ENCODE peak calls at places on chromosomes 3 and 15, in six cellular contexts. O is HepG2, B is upper lobe of left lung, J is GM12878, I is K562, R is A549. H is an unnamed sample.

GRCh38 chr3:55461896-55462295 is 25.2 kb downstream of the WNT5A start:
- ATAC-seq in B (no peak), I (no peak), R (no peak), O (no peak), J (no peak), H (no peak)

GRCh38 chr3:121918779-121919483 is 24.7 kb downstream of the SLC15A2 start:
- ATAC-seq in I (no peak), B (no peak), O (no peak), J (no peak), R (no peak), H (no peak)

GRCh38 chr3:138593488-138594149 is 441 bp downstream of the CEP70 start:
- ATAC-seq in J (no peak), I (peak; percentile 4), O (peak; percentile 4), B (no peak), R (no peak), H (no peak)

GRCh38 chr3:126208618-126209256 is 28.4 kb upstream of the ALDH1L1 start:
- ATAC-seq in O (no peak), J (no peak), B (peak; percentile 4), R (peak; percentile 45), I (peak; percentile 57), H (peak; percentile 25)

GRCh38 chr3:133943639-133944131 is 48.0 kb upstream of the RAB6B start:
- ATAC-seq in O (no peak), R (peak; percentile 80), B (peak; percentile 31), J (no peak), I (peak; percentile 91), H (no peak)

GRCh38 chr3:11271986-11272904 is at the start of gene ATG7:
- ATAC-seq in O (peak; percentile 95), I (peak; percentile 99), J (peak; percentile 99), R (peak; percentile 96), B (peak; percentile 98), H (peak; percentile 98)

GRCh38 chr3:141049681-141050080 is 1.5 kb upstream of the SPSB4 start:
- ATAC-seq in O (peak; percentile 51), J (peak; percentile 34), B (no peak), R (peak; percentile 41), I (peak; percentile 81), H (no peak)

GRCh38 chr3:46971151-46971550 is 5.4 kb downstream of the CCDC12 start:
- ATAC-seq in O (peak; percentile 1), I (no peak), J (no peak), B (no peak), R (no peak), H (no peak)

GRCh38 chr15:79172032-79172481 is 81.5 kb upstream of the RASGRF1 start:
- ATAC-seq in R (peak; percentile 27), O (peak; percentile 78), J (peak; percentile 25), I (peak; percentile 86), B (no peak), H (no peak)

GRCh38 chr3:52441772-52442332 is 3.1 kb downstream of the SEMA3G start:
- ATAC-seq in B (no peak), J (no peak), O (no peak), I (no peak), R (no peak), H (no peak)

GRCh38 chr15:92143765-92144164 is 249.9 kb upstream of the ST8SIA2 start:
- ATAC-seq in I (peak; percentile 91), J (no peak), O (no peak), R (no peak), B (no peak), H (no peak)

GRCh38 chr3:41210966-41211365 is 11.7 kb downstream of the CTNNB1 start:
- ATAC-seq in J (no peak), O (no peak), I (no peak), R (no peak), B (no peak), H (no peak)

GRCh38 chr3:114606336-114606735 is 312.5 kb downstream of the TIGIT start:
- ATAC-seq in R (peak; percentile 17), B (no peak), O (no peak), J (no peak), I (no peak), H (no peak)

GRCh38 chr3:61162965-61163364 is 88.3 kb downstream of the FHIT start:
- ATAC-seq in B (no peak), O (no peak), R (no peak), I (no peak), J (no peak), H (no peak)

GRCh38 chr15:60744826-60745225 is 265.9 kb upstream of the ICE2 start:
- ATAC-seq in O (no peak), R (no peak), I (no peak), B (peak; percentile 88), J (no peak), H (peak; percentile 57)

GRCh38 chr3:16103472-16103871 is 71.0 kb upstream of the GALNT15 start:
- ATAC-seq in O (no peak), J (no peak), I (no peak), R (no peak), B (peak; percentile 85), H (peak; percentile 73)

GRCh38 chr15:76310470-76311070 is 699 bp downstream of the ETFA start:
- ATAC-seq in R (peak; percentile 23), B (peak; percentile 67), J (peak; percentile 48), O (peak; percentile 28), I (peak; percentile 36), H (peak; percentile 5)

GRCh38 chr15:69469467-69470191 is 17.0 kb downstream of the RPLP1 start:
- ATAC-seq in O (no peak), B (no peak), R (no peak), I (peak; percentile 64), J (no peak), H (no peak)

GRCh38 chr3:69660631-69661030 is 78.6 kb upstream of the MITF start:
- ATAC-seq in O (no peak), B (no peak), I (no peak), J (no peak), R (no peak), H (no peak)

GRCh38 chr3:54520060-54520459 is 397.7 kb downstream of the CACNA2D3 start:
- ATAC-seq in R (no peak), B (no peak), O (no peak), I (no peak), J (no peak), H (peak; percentile 41)

GRCh38 chr3:70999730-71000129 is 583.8 kb downstream of the FOXP1 start:
- ATAC-seq in R (no peak), I (no peak), O (no peak), B (peak; percentile 81), J (no peak), H (peak; percentile 53)

GRCh38 chr3:195094211-195094921 is 176.6 kb downstream of the XXYLT1 start:
- ATAC-seq in B (peak; percentile 31), O (no peak), J (peak; percentile 93), I (peak; percentile 20), R (peak; percentile 43), H (no peak)

GRCh38 chr3:195093731-195094130 is 177.2 kb downstream of the XXYLT1 start:
- ATAC-seq in J (peak; percentile 38), B (no peak), R (no peak), I (no peak), O (no peak), H (no peak)

GRCh38 chr3:195096053-195096452 is 174.9 kb downstream of the XXYLT1 start:
- ATAC-seq in R (no peak), O (no peak), B (no peak), J (no peak), I (no peak), H (no peak)

GRCh38 chr3:195095704-195096036 is 175.3 kb downstream of the XXYLT1 start:
- ATAC-seq in R (no peak), O (no peak), J (no peak), I (peak; percentile 31), B (no peak), H (no peak)

GRCh38 chr3:195095035-195095703 is 175.8 kb downstream of the XXYLT1 start:
- ATAC-seq in J (peak; percentile 78), B (peak; percentile 28), I (peak; percentile 29), O (no peak), R (no peak), H (no peak)
- TF ChIP-seq POLR2A in J (peak; percentile 61), B (no peak), I (no peak), O (no peak), R (no peak), H (no peak)

GRCh38 chr15:50906954-50907865 is 1.3 kb upstream of the AP4E1 start:
- ATAC-seq in O (peak; percentile 71), R (no peak), J (peak; percentile 75), I (peak; percentile 47), B (no peak), H (no peak)

GRCh38 chr15:50909044-50909342 is 510 bp downstream of the AP4E1 start:
- ATAC-seq in B (no peak), I (peak; percentile 33), R (peak; percentile 52), O (no peak), J (peak; percentile 2), H (no peak)

GRCh38 chr15:50911001-50911400 is 2.5 kb downstream of the AP4E1 start:
- ATAC-seq in O (no peak), I (no peak), J (no peak), B (peak; percentile 7), R (no peak), H (no peak)

GRCh38 chr15:50907866-50908208 is 646 bp upstream of the AP4E1 start:
- ATAC-seq in I (peak; percentile 84), J (peak; percentile 62), B (peak; percentile 59), R (peak; percentile 63), O (peak; percentile 71), H (peak; percentile 50)

GRCh38 chr15:50908209-50909043 is at the start of gene AP4E1:
- ATAC-seq in I (peak; percentile 82), O (peak; percentile 81), B (peak; percentile 92), R (peak; percentile 88), J (peak; percentile 74), H (peak; percentile 89)
- TF ChIP-seq EP300 in I (peak; percentile 67), O (no peak), B (peak; percentile 20), R (no peak), J (peak; percentile 35), H (no peak)

DNA sequence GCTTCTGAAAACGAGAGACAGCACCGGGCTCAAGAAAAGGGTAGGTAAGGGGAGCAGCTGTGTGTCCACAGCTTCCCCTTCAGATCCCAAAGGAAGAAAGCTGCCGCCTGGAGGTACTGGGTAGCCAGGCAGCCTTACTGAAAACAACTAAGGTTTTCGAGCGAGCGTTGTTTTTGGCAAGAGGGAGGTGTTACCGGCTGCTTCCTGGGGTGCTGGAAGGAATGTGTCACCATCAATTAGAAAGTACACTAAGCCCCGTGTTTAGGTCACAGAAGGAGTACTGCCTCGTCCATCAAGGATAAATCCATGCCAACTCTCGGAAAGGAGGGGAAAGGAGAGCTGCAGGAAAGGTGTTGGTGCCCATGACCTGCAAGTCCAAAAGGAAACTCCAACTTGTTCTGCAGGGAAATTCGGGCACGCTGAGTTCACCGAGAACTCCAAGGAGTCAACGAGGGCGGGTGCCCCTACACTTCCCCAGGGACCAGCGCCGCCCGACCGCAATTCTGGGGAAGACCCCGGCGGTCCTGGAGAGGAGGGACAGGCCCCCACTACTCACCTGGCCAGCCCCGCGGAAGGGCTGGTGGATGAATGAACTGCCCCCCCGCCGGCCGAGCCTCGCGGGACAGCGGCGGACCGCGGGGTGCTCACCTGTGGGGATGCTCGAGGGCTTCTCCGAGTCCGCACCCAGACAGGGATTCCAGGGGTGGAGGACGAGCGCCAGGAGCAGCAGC is 586 bp downstream of the PLOD2 start:
- ATAC-seq in B (peak; percentile 55), R (peak; percentile 60), I (peak; percentile 65), J (peak; percentile 37), O (peak; percentile 56), H (peak; percentile 53)
- TF ChIP-seq POLR2A in B (no peak), R (no peak), I (no peak), J (no peak), O (no peak), H (no peak)

DNA sequence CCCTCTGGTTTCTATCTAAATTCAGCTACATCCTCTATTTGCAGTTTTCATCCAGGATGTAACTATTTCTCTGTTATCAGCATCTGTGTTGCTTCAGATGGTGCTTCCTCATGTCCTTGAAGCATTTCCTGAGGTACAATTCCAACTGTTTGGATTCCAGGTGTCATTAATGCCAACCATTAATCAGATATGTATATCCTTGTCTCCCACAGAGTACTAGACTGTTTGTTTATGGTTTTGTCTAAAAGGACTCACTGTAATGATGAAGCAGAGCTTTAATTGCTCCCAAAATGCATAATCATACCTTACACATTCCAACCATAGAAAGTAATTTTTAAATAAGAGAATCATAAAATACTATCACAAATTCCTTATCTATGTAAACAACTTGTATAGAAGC is 288.5 kb upstream of the MME start:
- ATAC-seq in I (no peak), B (no peak), R (no peak), O (no peak), J (no peak), H (no peak)
- TF ChIP-seq EP300 in I (no peak), B (no peak), R (no peak), O (no peak), J (no peak), H (no peak)